ENCODE peak calls at places on chromosomes 2 and 18, in six cellular contexts. O, X, M, Z, R and J are unnamed samples.

GRCh38 chr18:31225668-31226067 is 63.0 kb upstream of the DSC1 start:
- DNase-seq in Z (peak), X (peak), R (no peak), O (no peak), M (peak), J (no peak)

GRCh38 chr2:225493420-225494099 is 94.0 kb downstream of the NYAP2 start:
- DNase-seq in R (no peak), X (no peak), Z (no peak), O (no peak), M (no peak), J (no peak)

GRCh38 chr18:46583711-46584110 is 73.3 kb downstream of the LOXHD1 start:
- DNase-seq in Z (no peak), M (no peak), O (no peak), R (no peak), X (no peak), J (no peak)

GRCh38 chr2:164725542-164725941 is 104.3 kb upstream of the GRB14 start:
- DNase-seq in M (no peak), O (no peak), X (no peak), R (no peak), Z (no peak), J (no peak)

GRCh38 chr2:71070294-71071025 is 2.0 kb downstream of the NAGK start:
- DNase-seq in O (no peak), M (peak), X (no peak), R (no peak), Z (no peak), J (no peak)

GRCh38 chr2:224946911-224947310 is 95.4 kb downstream of the DOCK10 start:
- DNase-seq in R (no peak), O (no peak), X (no peak), M (peak), Z (no peak), J (no peak)

GRCh38 chr2:231152800-231153557 is 28.1 kb upstream of the HTR2B start:
- DNase-seq in Z (no peak), X (no peak), R (peak), M (peak), O (no peak), J (peak)

GRCh38 chr2:47785986-47786385 is 3.0 kb downstream of the MSH6 start:
- DNase-seq in Z (no peak), R (no peak), O (no peak), M (no peak), X (no peak), J (no peak)

GRCh38 chr18:36212301-36212977 is 25.1 kb downstream of the MOCOS start:
- DNase-seq in R (peak), Z (no peak), M (peak), X (no peak), O (no peak), J (no peak)

GRCh38 chr2:67346718-67347407 is 50.3 kb upstream of the ETAA1 start:
- DNase-seq in O (no peak), M (peak), X (no peak), Z (no peak), R (no peak), J (no peak)

GRCh38 chr2:66428986-66429612 is 5.8 kb upstream of the MEIS1 start:
- DNase-seq in O (no peak), R (no peak), Z (no peak), M (peak), X (no peak), J (no peak)

GRCh38 chr2:198296665-198297308 is 492.4 kb downstream of the PLCL1 start:
- DNase-seq in R (peak), O (peak), X (no peak), Z (no peak), M (peak), J (peak)

GRCh38 chr18:27017901-27018500 is 152.5 kb upstream of the AQP4 start:
- DNase-seq in M (no peak), R (no peak), Z (no peak), X (no peak), O (no peak), J (no peak)

GRCh38 chr2:121644715-121645114 is 4.5 kb downstream of the CLASP1 start:
- DNase-seq in R (no peak), O (no peak), Z (no peak), M (no peak), X (no peak), J (no peak)

GRCh38 chr2:164457271-164457670 is 164.0 kb downstream of the GRB14 start:
- DNase-seq in X (no peak), R (no peak), M (no peak), Z (no peak), O (no peak), J (no peak)

GRCh38 chr2:151928380-151928779 is 100.2 kb upstream of the ARL5A start:
- DNase-seq in M (no peak), X (no peak), R (no peak), Z (no peak), O (no peak), J (no peak)

GRCh38 chr2:75892490-75892889 is 181.8 kb upstream of the GCFC2 start:
- DNase-seq in X (no peak), O (no peak), Z (no peak), M (no peak), R (no peak), J (no peak)

GRCh38 chr18:37176307-37176934 is 347.5 kb downstream of the KIAA1328 start:
- DNase-seq in R (no peak), M (no peak), Z (no peak), O (no peak), X (no peak), J (no peak)

GRCh38 chr2:18299423-18300212 is 260.8 kb downstream of the RDH14 start:
- DNase-seq in X (no peak), M (peak), Z (no peak), O (no peak), R (no peak), J (no peak)

GRCh38 chr2:231931481-231931915 is 5.3 kb upstream of the NPPC start:
- DNase-seq in Z (no peak), O (no peak), X (no peak), R (no peak), M (no peak), J (peak)

GRCh38 chr18:48663931-48664847 is 125.4 kb downstream of the CTIF start:
- DNase-seq in O (peak), R (peak), X (peak), Z (no peak), M (peak), J (peak)

GRCh38 chr2:208320686-208321085 is 54.6 kb downstream of the PIKFYVE start:
- DNase-seq in R (peak), M (no peak), O (no peak), Z (no peak), X (peak), J (peak)

GRCh38 chr2:69933839-69934613 is 19.1 kb downstream of the MXD1 start:
- DNase-seq in X (no peak), R (no peak), O (no peak), Z (no peak), M (peak), J (no peak)

GRCh38 chr18:21742323-21742687 is 1.7 kb downstream of the MIB1 start:
- DNase-seq in R (no peak), M (peak), X (no peak), O (no peak), Z (no peak), J (no peak)

GRCh38 chr2:168663993-168664392 is 138.4 kb upstream of the NOSTRIN start:
- DNase-seq in O (no peak), X (no peak), Z (no peak), R (no peak), M (peak), J (no peak)

GRCh38 chr18:71485578-71485977 is 1058.6 kb downstream of the CBLN2 start:
- DNase-seq in O (no peak), R (no peak), M (no peak), Z (no peak), X (no peak), J (no peak)

GRCh38 chr2:36290306-36290705 is 65.3 kb upstream of the CRIM1 start:
- DNase-seq in Z (no peak), M (no peak), X (no peak), O (no peak), R (no peak), J (no peak)

GRCh38 chr2:191322838-191323506 is 77.8 kb downstream of the MYO1B start:
- DNase-seq in X (no peak), O (no peak), M (no peak), R (no peak), Z (no peak), J (no peak)

GRCh38 chr2:175205523-175205922 is 24.0 kb upstream of the ATP5MC3 start:
- DNase-seq in R (no peak), X (no peak), M (peak), O (no peak), Z (no peak), J (no peak)

GRCh38 chr2:180980185-180980942 is at the start of gene UBE2E3:
- DNase-seq in R (peak), Z (peak), O (peak), X (peak), M (peak), J (peak)

GRCh38 chr2:43443317-43443716 is 152.5 kb downstream of the THADA start:
- DNase-seq in M (no peak), R (no peak), Z (no peak), O (no peak), X (no peak), J (no peak)

GRCh38 chr18:27184115-27185024 is 738 bp downstream of the CHST9 start:
- DNase-seq in X (peak), M (no peak), Z (no peak), O (no peak), R (no peak), J (no peak)

GRCh38 chr18:65409266-65409665 is 341.5 kb upstream of the CDH7 start:
- DNase-seq in Z (no peak), O (no peak), X (no peak), M (no peak), R (no peak), J (no peak)

GRCh38 chr2:118907759-118908158 is 34.2 kb upstream of the MARCO start:
- DNase-seq in Z (no peak), M (no peak), X (no peak), R (no peak), O (no peak), J (no peak)

GRCh38 chr2:236642584-236643291 is 73.1 kb downstream of the ACKR3 start:
- DNase-seq in M (peak), R (peak), X (peak), O (no peak), Z (peak), J (peak)

GRCh38 chr2:221563601-221564000 is 8.5 kb downstream of the EPHA4 start:
- DNase-seq in M (no peak), O (no peak), Z (no peak), R (no peak), X (no peak), J (no peak)

GRCh38 chr2:241733391-241734207 is 831 bp upstream of the D2HGDH start:
- DNase-seq in R (peak), O (peak), Z (peak), X (no peak), M (no peak), J (no peak)
- TF ChIP-seq CTCF in R (no peak), O (no peak), Z (no peak), X (no peak), M (no peak), J (no peak)

DNA sequence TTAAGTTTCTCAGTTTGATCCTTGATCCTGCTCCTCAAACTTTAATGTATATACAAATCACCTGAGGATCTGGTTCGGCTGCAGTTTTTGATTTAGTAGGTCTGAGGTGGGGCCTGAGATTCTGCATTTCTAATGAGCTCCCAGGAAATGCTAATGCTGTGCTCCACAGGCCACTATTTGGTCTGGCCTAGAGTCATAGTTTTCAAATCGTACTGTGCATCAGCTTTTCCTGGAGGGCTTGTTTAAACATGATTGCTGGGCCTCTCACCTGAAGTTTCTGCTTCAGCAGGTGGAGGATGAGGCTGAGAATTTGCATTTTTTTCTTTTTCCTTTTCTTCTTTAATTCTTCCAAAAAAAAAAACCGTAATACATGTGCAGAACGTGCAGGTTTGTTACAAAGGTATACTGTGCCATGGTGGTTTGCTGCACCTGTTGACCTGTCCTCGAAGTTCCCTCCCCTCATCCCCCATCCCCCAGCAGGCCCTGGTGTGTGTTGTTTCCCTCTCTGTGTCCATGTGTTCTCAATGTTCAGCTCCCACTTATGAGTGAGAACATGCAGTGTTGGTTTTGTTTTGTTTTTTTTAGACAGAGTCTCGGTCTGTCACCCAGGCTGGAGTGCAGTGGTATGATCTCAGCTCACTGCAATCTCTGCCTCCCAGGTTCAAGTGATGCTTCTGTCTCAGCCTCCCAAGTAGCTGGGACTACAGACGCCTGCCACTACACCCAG is 42.2 kb upstream of the CD28 start:
- DNase-seq in M (no peak), R (no peak), Z (no peak), O (no peak), X (no peak), J (no peak)
- H3K27ac ChIP-seq in M (no peak), R (no peak), Z (no peak), O (no peak), X (no peak), J (no peak)

DNA sequence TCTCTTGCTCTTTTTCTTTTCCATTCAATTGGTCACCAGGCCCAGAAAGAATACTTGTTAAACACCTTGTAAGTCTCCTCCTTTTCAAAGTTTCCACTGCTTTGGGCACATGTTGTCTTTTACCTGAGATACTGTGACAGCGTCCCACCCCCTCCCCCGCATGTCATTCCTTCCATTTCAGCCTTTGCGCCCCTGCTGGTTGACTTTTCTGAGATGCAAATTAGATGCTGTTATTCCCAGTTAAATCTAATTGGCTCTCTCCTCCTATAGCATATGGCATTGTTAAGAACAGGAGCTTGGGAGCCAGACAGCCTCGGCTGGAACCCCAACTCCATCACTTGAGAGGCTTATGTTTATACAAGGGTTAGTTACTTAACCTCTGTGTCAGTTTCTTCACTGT is 80.3 kb upstream of the GAREM1 start:
- DNase-seq in M (no peak), X (no peak), Z (no peak), R (no peak), O (no peak), J (no peak)
- TF ChIP-seq CTCF in M (no peak), X (no peak), Z (peak), R (no peak), O (no peak), J (no peak)

GRCh38 chr2:173016451-173016850 is 59.2 kb upstream of the MAP3K20 start:
- DNase-seq in R (no peak), O (no peak), X (no peak), Z (no peak), M (no peak), J (no peak)

GRCh38 chr2:173027181-173028128 is 48.2 kb upstream of the MAP3K20 start:
- DNase-seq in X (peak), R (peak), Z (no peak), O (peak), M (peak), J (peak)

GRCh38 chr2:173023718-173024117 is 51.9 kb upstream of the MAP3K20 start:
- DNase-seq in O (no peak), X (no peak), M (no peak), R (no peak), Z (no peak), J (no peak)

GRCh38 chr2:173017657-173018420 is 57.8 kb upstream of the MAP3K20 start:
- DNase-seq in Z (no peak), X (peak), R (no peak), O (no peak), M (no peak), J (no peak)

DNA sequence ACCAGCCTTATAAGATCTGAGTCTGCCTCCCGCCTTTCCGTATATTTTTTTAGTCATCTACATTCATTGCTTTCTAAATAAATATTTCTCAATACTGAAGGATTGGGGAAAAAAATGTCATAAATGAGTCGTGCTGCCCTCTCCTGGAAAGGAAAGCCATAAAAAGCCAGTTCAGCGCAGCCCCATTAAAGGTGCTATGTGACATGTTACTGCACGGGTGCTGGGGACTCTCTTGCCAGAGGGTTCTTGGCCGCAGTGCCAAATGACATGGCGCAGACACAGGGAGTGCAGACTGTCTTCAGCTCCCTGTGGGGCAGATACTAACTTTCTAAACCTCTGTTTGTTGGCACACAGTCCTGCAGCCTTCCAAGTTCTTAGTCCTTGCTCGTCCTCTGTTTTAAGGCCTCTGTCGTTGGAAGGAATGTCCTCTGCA is 53.7 kb upstream of the MAP3K20 start:
- DNase-seq in O (no peak), M (peak), Z (no peak), R (no peak), X (peak), J (no peak)
- H3K27ac ChIP-seq in O (no peak), M (no peak), Z (no peak), R (no peak), X (peak), J (no peak)

DNA sequence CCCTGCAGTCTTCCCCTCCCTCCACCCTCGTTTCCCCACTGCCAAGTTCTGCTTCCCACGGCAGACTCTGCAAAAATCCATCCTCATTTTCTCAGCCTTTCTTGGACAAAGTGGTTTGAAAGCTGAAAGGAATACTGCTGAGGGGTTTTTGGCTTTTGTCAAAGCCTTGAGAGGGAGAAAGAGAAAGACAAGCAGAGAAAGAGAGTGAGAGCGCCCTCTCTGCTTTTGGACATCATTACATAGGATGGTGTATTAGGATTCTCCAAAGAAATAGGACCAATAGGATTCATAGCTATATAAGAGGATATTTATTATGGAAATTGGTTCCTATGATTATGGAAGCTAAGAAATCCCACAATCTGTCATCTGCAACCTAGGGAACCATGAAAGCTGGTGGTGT is 455.9 kb upstream of the SOX11 start:
- DNase-seq in R (no peak), Z (no peak), X (no peak), O (no peak), M (no peak), J (no peak)
- TF ChIP-seq CTCF in R (no peak), Z (no peak), X (no peak), O (no peak), M (no peak), J (no peak)

GRCh38 chr18:57957210-57957609 is 86.8 kb upstream of the NEDD4L start:
- DNase-seq in R (no peak), O (no peak), M (no peak), Z (no peak), X (no peak), J (no peak)

GRCh38 chr18:57953883-57954282 is 90.1 kb upstream of the NEDD4L start:
- DNase-seq in R (no peak), X (no peak), M (no peak), O (no peak), Z (no peak), J (no peak)

GRCh38 chr18:57959278-57959677 is 84.7 kb upstream of the NEDD4L start:
- DNase-seq in X (no peak), Z (no peak), R (no peak), O (no peak), M (peak), J (no peak)

GRCh38 chr18:57954928-57955327 is 89.1 kb upstream of the NEDD4L start:
- DNase-seq in O (no peak), R (no peak), M (no peak), X (no peak), Z (no peak), J (no peak)

DNA sequence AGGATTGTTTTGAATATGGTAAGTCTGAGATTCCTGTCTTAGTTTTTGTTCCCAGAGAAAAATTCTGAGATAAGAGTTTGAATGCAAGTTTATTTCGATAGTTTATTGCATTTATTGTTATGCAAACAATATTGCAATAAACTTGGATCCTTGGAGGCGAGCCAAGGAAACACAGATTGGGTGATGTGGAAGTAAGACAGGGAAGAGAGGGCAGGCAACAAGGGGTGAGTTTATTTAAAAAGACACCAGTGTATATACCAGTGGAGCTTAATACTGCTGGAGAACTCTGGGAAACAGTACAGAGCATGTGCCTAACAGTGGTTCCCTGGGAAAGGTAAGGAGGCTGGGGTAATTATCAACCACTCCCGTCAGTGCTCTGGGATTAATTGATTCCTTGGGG is 87.5 kb upstream of the NEDD4L start:
- DNase-seq in R (no peak), X (no peak), O (no peak), M (no peak), Z (no peak), J (no peak)
- H3K27ac ChIP-seq in R (no peak), X (no peak), O (no peak), M (no peak), Z (no peak), J (no peak)

GRCh38 chr2:38835015-38835601 is 40.6 kb downstream of the DHX57 start:
- DNase-seq in O (no peak), X (no peak), M (peak), Z (no peak), R (no peak), J (no peak)
- TF ChIP-seq CTCF in O (no peak), X (peak), M (peak), Z (no peak), R (no peak), J (no peak)

GRCh38 chr18:13376298-13376840 is 157.8 kb downstream of the LDLRAD4 start:
- DNase-seq in R (no peak), M (no peak), X (no peak), Z (no peak), O (peak), J (no peak)
- H3K27ac ChIP-seq in R (no peak), M (no peak), X (peak), Z (no peak), O (peak), J (peak)